ENCODE peak calls at places on chromosome 4, in ten cellular contexts. O, Y, X, B, V, P, M, J, S and I are unnamed samples.

GRCh38 chr4:39785031-39785430 is 87.1 kb downstream of the UBE2K start:
- DNase-seq in O (no peak), Y (no peak), X (no peak), B (no peak), V (no peak), P (no peak), M (no peak), J (no peak), S (no peak), I (no peak)

GRCh38 chr4:73446336-73446938 is 10.4 kb downstream of the AFP start:
- DNase-seq in O (no peak), Y (no peak), X (no peak), B (no peak), V (peak; percentile 66), P (peak; percentile 73), M (peak; percentile 85), J (no peak), S (no peak), I (peak; percentile 37)

GRCh38 chr4:149584703-149585102 is 230.9 kb downstream of the IQCM start:
- DNase-seq in O (no peak), Y (no peak), X (no peak), B (no peak), V (no peak), P (no peak), M (no peak), J (no peak), S (no peak), I (no peak)

GRCh38 chr4:86972997-86973396 is 38.2 kb downstream of the AFF1 start:
- DNase-seq in O (no peak), Y (peak; percentile 89), X (no peak), B (no peak), V (no peak), P (peak; percentile 74), M (no peak), J (peak; percentile 39), S (no peak), I (no peak)

GRCh38 chr4:109864134-109864533 is 16.2 kb downstream of the LRIT3 start:
- DNase-seq in O (no peak), Y (no peak), X (no peak), B (no peak), V (no peak), P (no peak), M (no peak), J (no peak), S (no peak), I (no peak)

GRCh38 chr4:118276551-118276950 is 76.3 kb downstream of the PRSS12 start:
- DNase-seq in O (no peak), Y (peak; percentile 58), X (no peak), B (no peak), V (no peak), P (no peak), M (no peak), J (no peak), S (no peak), I (no peak)

GRCh38 chr4:138910201-138910913 is 105.2 kb upstream of the NOCT start:
- DNase-seq in O (no peak), Y (peak; percentile 86), X (no peak), B (no peak), V (peak; percentile 78), P (no peak), M (no peak), J (no peak), S (no peak), I (no peak)

GRCh38 chr4:118942465-118942864 is 53.8 kb downstream of the SYNPO2 start:
- DNase-seq in O (no peak), Y (peak; percentile 46), X (no peak), B (no peak), V (no peak), P (peak; percentile 98), M (no peak), J (no peak), S (no peak), I (no peak)

GRCh38 chr4:47118192-47118879 is 87.0 kb downstream of the GABRB1 start:
- DNase-seq in O (no peak), Y (no peak), X (no peak), B (no peak), V (no peak), P (no peak), M (no peak), J (no peak), S (no peak), I (no peak)

GRCh38 chr4:141905751-141906150 is 269.4 kb downstream of the IL15 start:
- DNase-seq in O (no peak), Y (no peak), X (no peak), B (no peak), V (no peak), P (no peak), M (no peak), J (no peak), S (no peak), I (no peak)

GRCh38 chr4:40844261-40844660 is 94.5 kb downstream of the NSUN7 start:
- DNase-seq in O (peak; percentile 54), Y (no peak), X (no peak), B (no peak), V (no peak), P (no peak), M (no peak), J (no peak), S (no peak), I (no peak)

GRCh38 chr4:1512081-1512737 is 106.0 kb upstream of the NKX1-1 start:
- DNase-seq in O (no peak), Y (no peak), X (no peak), B (peak; percentile 7), V (no peak), P (no peak), M (no peak), J (no peak), S (no peak), I (no peak)

GRCh38 chr4:133377286-133377685 is 228.2 kb downstream of the PCDH10 start:
- DNase-seq in O (no peak), Y (no peak), X (no peak), B (no peak), V (no peak), P (no peak), M (no peak), J (peak; percentile 65), S (no peak), I (no peak)

GRCh38 chr4:73976716-73977115 is 5.1 kb downstream of the PF4 start:
- DNase-seq in O (no peak), Y (no peak), X (no peak), B (no peak), V (no peak), P (no peak), M (no peak), J (no peak), S (no peak), I (no peak)

GRCh38 chr4:9833421-9833820 is 52.0 kb downstream of the DRD5 start:
- DNase-seq in O (no peak), Y (no peak), X (no peak), B (no peak), V (no peak), P (no peak), M (no peak), J (no peak), S (no peak), I (no peak)